ENCODE peak calls at places on chromosomes 7 and 10, in seven cellular contexts. X is body of pancreas, R is ovary, Q is prostate gland, U is adrenal gland, L is spleen, Z is heart left ventricle. C is an unnamed sample.

GRCh38 chr7:36601596-36601995 is 122.7 kb downstream of the AOAH start:
- DNase-seq in U (no peak), Q (no peak), Z (no peak), R (no peak), X (no peak), L (no peak), C (no peak)

GRCh38 chr7:6186578-6186977 is 85.8 kb downstream of the CYTH3 start:
- DNase-seq in Z (no peak), U (no peak), R (no peak), X (no peak), L (no peak), Q (no peak), C (no peak)

GRCh38 chr7:24830440-24831050 is 73.3 kb upstream of the GSDME start:
- DNase-seq in Q (no peak), X (no peak), L (no peak), U (no peak), Z (no peak), R (no peak), C (no peak)

GRCh38 chr10:113179270-113179669 is 229.2 kb downstream of the TCF7L2 start:
- DNase-seq in R (no peak), Q (no peak), U (no peak), Z (peak), L (no peak), X (no peak), C (no peak)

GRCh38 chr7:36415104-36415503 is 25.4 kb downstream of the ANLN start:
- DNase-seq in Z (no peak), R (no peak), X (no peak), L (no peak), U (no peak), Q (no peak), C (no peak)

GRCh38 chr7:18177815-18178660 is 150.4 kb upstream of the PRPS1L1 start:
- DNase-seq in Z (no peak), L (peak), X (no peak), U (no peak), Q (no peak), R (no peak), C (no peak)

GRCh38 chr7:83267141-83267631 is 104.5 kb upstream of the PCLO start:
- DNase-seq in U (no peak), Z (no peak), Q (peak), L (no peak), R (no peak), X (no peak), C (no peak)

GRCh38 chr7:131604841-131605279 is 48.4 kb upstream of the PODXL start:
- DNase-seq in X (no peak), L (no peak), Z (no peak), Q (no peak), U (no peak), R (no peak), C (no peak)

GRCh38 chr10:689433-690226 is at the start of gene DIP2C:
- DNase-seq in X (peak), L (no peak), U (peak), Q (peak), R (peak), Z (peak), C (peak)

GRCh38 chr7:137882261-137882668 is 35.5 kb upstream of the DGKI start:
- DNase-seq in Q (no peak), Z (no peak), R (no peak), X (no peak), U (peak), L (no peak), C (peak)

GRCh38 chr7:140039071-140039470 is 23.7 kb downstream of the PARP12 start:
- DNase-seq in U (no peak), Z (no peak), Q (no peak), R (no peak), X (no peak), L (no peak), C (no peak)

GRCh38 chr10:79166312-79166721 is 97.6 kb downstream of the ZMIZ1 start:
- DNase-seq in L (no peak), Z (no peak), X (no peak), U (no peak), Q (no peak), R (no peak), C (no peak)

GRCh38 chr7:22302951-22303423 is 54.0 kb downstream of the RAPGEF5 start:
- DNase-seq in Z (no peak), L (no peak), R (no peak), X (no peak), Q (no peak), U (no peak), C (no peak)

GRCh38 chr7:55252386-55252785 is 112.8 kb upstream of the LANCL2 start:
- DNase-seq in X (no peak), Q (no peak), L (no peak), Z (no peak), U (no peak), R (no peak), C (no peak)

GRCh38 chr7:18566829-18567228 is 71.3 kb downstream of the HDAC9 start:
- DNase-seq in Q (no peak), X (no peak), L (peak), Z (no peak), U (no peak), R (no peak), C (no peak)

GRCh38 chr10:8428654-8429053 is 374.2 kb downstream of the GATA3 start:
- DNase-seq in L (no peak), R (no peak), U (no peak), Q (no peak), Z (no peak), X (no peak), C (no peak)

GRCh38 chr7:77327932-77328628 is 88.1 kb downstream of the GSAP start:
- DNase-seq in X (no peak), R (no peak), Z (no peak), U (no peak), Q (no peak), L (no peak), C (no peak)

GRCh38 chr7:69597278-69598076 is 798 bp upstream of the AUTS2 start:
- DNase-seq in Q (peak), L (peak), X (peak), Z (peak), U (no peak), R (peak), C (peak)

GRCh38 chr7:4733936-4734528 is 41.4 kb upstream of the AP5Z1 start:
- DNase-seq in Z (no peak), X (no peak), U (no peak), Q (no peak), L (no peak), R (no peak), C (no peak)

GRCh38 chr10:89440262-89440661 is 25.9 kb downstream of the IFIT5 start:
- DNase-seq in Z (peak), Q (no peak), U (no peak), X (peak), R (no peak), L (no peak), C (no peak)

GRCh38 chr7:114206688-114207087 is 207.9 kb upstream of the FOXP2 start:
- DNase-seq in L (no peak), U (no peak), Z (no peak), Q (no peak), R (no peak), X (no peak), C (no peak)

GRCh38 chr10:91220194-91220953 is at the start of gene PCGF5:
- DNase-seq in U (peak), X (peak), L (peak), Q (peak), R (peak), Z (peak), C (peak)
- TF ChIP-seq POLR2A in U (peak), X (peak), L (no peak), Q (peak), R (no peak), Z (peak), C (peak)

GRCh38 chr10:86710987-86711236 is 42.6 kb downstream of the LDB3 start:
- DNase-seq in U (no peak), Q (no peak), L (no peak), Z (no peak), X (no peak), R (no peak), C (no peak)
- H3K4me3 ChIP-seq in U (no peak), Q (peak), L (peak), Z (peak), X (no peak), R (peak), C (peak)

DNA sequence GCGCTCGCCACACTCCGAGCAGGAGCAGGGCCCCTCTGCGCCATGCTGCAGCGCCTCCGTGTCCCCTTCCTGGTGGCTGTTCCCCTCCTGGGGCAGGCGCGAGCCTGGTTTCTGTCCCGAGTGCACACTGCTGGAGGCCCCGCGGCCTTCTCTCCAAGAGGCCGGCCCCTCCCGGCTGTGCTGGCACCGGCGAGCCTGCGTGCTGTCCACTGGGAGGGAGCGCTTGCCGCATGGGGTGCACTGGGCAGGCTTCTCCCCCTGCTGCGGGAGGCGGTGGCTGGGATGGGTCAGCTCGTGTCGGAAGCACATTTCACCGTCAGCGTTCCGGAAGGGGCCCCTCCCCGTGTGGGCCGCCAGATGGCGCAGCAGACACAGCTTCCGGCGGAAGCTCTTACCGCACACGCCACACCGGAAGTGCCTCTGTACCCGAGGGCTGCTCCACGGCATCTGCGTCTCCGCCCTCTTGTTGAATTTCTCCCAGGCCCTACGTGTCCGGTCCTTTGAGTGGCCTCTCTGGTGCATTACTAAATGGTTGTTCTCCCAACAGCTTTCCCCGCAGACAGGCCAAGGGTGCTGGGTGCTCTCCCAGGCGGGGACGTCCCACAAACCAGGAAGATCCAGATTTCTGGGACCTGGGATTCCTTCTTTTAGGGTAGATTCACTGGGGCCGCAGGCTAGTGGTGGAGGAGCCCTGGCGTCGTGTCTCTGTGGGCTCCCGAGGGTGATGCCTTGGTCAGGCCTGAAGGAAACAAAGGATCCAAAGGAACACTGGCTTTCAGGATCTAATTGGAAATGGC is 18.7 kb downstream of the ZNF786 start:
- DNase-seq in Z (peak), X (no peak), L (peak), R (peak), Q (no peak), U (no peak), C (no peak)
- TF ChIP-seq CTCF in Z (peak), X (no peak), L (peak), R (no peak), Q (no peak), U (no peak), C (no peak)

DNA sequence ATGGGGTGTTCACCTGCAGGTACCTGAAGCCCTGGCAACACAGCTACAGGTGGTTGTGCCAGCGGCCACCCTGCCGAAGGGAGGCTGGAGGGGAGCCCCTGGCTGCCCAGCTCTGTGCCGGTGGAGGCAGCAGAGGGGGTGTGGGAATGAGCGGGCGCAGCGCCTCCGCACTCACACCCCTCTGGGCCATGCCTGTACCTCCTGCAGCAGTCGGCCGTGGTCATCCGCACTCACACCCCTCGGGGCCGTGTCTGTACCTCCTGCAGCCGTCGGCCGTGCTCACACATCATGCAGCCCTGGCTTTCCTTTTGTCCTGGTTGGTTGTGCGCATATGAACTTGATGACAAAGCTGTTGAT is 1.7 kb downstream of the ZNF511 start:
- DNase-seq in X (no peak), Q (no peak), L (peak), Z (no peak), R (no peak), U (no peak), C (no peak)
- TF ChIP-seq POLR2A in X (no peak), Q (no peak), L (no peak), Z (no peak), R (no peak), U (no peak), C (no peak)

DNA sequence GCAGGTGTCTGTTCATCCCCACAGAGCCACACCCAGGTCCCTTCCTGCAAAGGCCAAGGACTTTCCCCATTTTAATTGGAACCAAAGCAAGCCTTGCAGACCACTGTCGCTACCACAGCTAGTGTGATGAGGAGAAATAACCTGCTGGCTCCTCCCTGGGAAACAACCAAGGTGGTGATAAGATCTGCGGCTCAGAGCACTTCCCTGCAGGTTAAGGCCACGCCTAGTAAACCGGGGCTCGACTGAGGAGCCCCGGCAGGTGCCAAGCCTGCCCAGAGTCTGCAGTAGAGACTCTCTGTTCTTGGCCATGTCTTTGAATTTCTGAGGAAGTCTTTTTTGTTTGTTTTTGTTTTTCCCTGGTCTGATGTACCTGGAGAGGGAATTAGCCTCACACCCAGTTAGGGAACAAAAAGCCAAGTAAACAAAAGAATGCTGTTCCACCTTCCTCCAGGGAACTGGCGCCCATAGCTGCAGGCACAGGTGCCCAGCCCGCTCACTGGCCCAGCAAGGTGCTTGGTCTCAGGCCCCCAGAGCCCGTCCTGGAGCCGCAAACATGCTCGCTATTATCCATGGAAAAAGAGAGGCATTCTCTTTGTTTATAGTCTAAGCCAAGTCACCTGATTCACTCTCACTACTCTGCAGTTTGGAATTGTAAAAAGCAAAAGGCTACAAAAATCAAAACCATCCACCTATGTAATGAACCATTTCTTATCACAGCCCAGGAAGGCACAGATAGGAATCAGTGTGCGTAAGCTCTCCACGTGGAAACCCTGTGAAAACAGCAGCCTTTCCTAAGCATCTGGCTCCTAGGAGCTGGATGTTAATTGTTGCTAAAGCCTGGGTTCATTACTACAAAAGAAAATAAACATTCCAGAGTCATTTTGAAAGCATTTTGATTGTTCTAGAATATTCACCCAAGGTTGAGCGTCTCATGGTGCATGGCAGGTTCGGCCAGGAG is 2.7 kb downstream of the GPR146 start:
- DNase-seq in Q (peak), U (no peak), L (peak), Z (no peak), X (peak), R (peak), C (no peak)
- H3K4me3 ChIP-seq in Q (no peak), U (no peak), L (no peak), Z (no peak), X (no peak), R (no peak), C (no peak)

DNA sequence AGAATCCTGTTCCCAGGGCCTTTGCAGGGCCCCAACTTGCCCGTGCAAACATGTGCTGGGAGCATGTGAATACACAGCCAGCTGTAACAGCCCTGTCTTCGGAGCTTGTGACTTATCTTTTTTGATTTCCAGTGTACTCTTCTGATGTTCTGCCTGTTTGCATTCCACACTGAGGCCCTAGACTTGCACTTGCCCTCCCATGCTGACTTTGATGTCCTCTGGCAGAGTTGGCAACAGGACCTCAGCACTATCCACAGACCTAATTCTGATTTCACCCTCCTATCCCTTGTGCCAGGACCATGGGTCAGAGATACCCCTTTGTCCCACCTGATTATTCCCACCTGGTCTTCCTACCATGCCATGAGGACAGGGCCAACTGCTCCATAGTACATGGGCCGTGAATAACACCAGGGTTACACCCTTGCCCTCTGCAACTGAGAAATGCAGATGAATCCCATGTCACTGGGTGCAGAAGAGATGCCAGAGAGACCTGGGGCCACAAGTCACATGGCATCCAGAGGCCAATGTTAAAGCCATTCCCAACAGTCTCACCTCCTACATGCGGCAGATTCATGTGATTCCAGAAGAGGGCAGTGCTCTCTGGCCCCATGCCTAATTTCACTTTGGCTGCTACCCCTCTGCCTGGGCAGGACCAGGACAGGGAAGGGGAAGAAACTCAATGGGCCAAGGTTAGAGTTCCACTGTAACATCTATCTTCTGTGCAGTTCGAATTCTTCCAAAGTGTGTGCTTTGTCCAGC is 43.0 kb downstream of the SCRN1 start:
- DNase-seq in L (no peak), U (no peak), R (peak), X (peak), Q (no peak), Z (no peak), C (peak)
- TF ChIP-seq CTCF in L (peak), U (no peak), R (no peak), X (peak), Q (no peak), Z (peak), C (peak)

C was measured in uterus.